ENCODE peak calls at places on chromosomes 11 and 22, in ten cellular contexts. One of them, this sample, is unnamed.

GRCh38 chr11:8959546-8960166 is 4.6 kb downstream of the TMEM9B start:
- DNase-seq in astrocyte of the hippocampus: peak
- DNase-seq in psoas muscle: no peak
- DNase-seq in lung: peak
- DNase-seq in left ventricle myocardium inferior: no peak
- DNase-seq in HTR-8/SVneo: peak
- DNase-seq in EL: peak
- DNase-seq in stimulated activated CD4-positive, alpha-beta T cell treated with anti-CD3 and anti-CD28 coated beads, Interleukin-15, amount 100 ng/mL, for 1 hour: no peak
- DNase-seq in nucleus accumbens: no peak
- DNase-seq in ovary: no peak
- DNase-seq in this sample: no peak

GRCh38 chr11:9617960-9618359 is 44.5 kb downstream of the WEE1 start:
- DNase-seq in astrocyte of the hippocampus: peak
- DNase-seq in psoas muscle: no peak
- DNase-seq in lung: no peak
- DNase-seq in left ventricle myocardium inferior: no peak
- DNase-seq in HTR-8/SVneo: no peak
- DNase-seq in EL: peak
- DNase-seq in stimulated activated CD4-positive, alpha-beta T cell treated with anti-CD3 and anti-CD28 coated beads, Interleukin-15, amount 100 ng/mL, for 1 hour: no peak
- DNase-seq in nucleus accumbens: no peak
- DNase-seq in ovary: no peak
- DNase-seq in this sample: no peak

GRCh38 chr11:120510406-120511115 is 987 bp upstream of the GRIK4 start:
- DNase-seq in astrocyte of the hippocampus: no peak
- DNase-seq in psoas muscle: no peak
- DNase-seq in lung: no peak
- DNase-seq in left ventricle myocardium inferior: no peak
- DNase-seq in HTR-8/SVneo: no peak
- DNase-seq in EL: no peak
- DNase-seq in stimulated activated CD4-positive, alpha-beta T cell treated with anti-CD3 and anti-CD28 coated beads, Interleukin-15, amount 100 ng/mL, for 1 hour: no peak
- DNase-seq in nucleus accumbens: no peak
- DNase-seq in ovary: no peak
- DNase-seq in this sample: no peak

GRCh38 chr11:64204464-64204989 is 2.0 kb upstream of the FERMT3 start:
- DNase-seq in astrocyte of the hippocampus: peak
- DNase-seq in psoas muscle: peak
- DNase-seq in lung: peak
- DNase-seq in left ventricle myocardium inferior: peak
- DNase-seq in HTR-8/SVneo: peak
- DNase-seq in EL: peak
- DNase-seq in stimulated activated CD4-positive, alpha-beta T cell treated with anti-CD3 and anti-CD28 coated beads, Interleukin-15, amount 100 ng/mL, for 1 hour: peak
- DNase-seq in nucleus accumbens: peak
- DNase-seq in ovary: peak
- DNase-seq in this sample: peak

GRCh38 chr22:24433868-24434471 is 6.6 kb downstream of the ADORA2A start:
- DNase-seq in astrocyte of the hippocampus: peak
- DNase-seq in psoas muscle: no peak
- DNase-seq in lung: no peak
- DNase-seq in left ventricle myocardium inferior: no peak
- DNase-seq in HTR-8/SVneo: no peak
- DNase-seq in EL: peak
- DNase-seq in stimulated activated CD4-positive, alpha-beta T cell treated with anti-CD3 and anti-CD28 coated beads, Interleukin-15, amount 100 ng/mL, for 1 hour: no peak
- DNase-seq in nucleus accumbens: no peak
- DNase-seq in ovary: no peak
- DNase-seq in this sample: no peak

GRCh38 chr11:58222730-58223129 is 6.0 kb downstream of the OR10Q1 start:
- DNase-seq in astrocyte of the hippocampus: no peak
- DNase-seq in psoas muscle: no peak
- DNase-seq in lung: no peak
- DNase-seq in left ventricle myocardium inferior: no peak
- DNase-seq in HTR-8/SVneo: no peak
- DNase-seq in EL: peak
- DNase-seq in stimulated activated CD4-positive, alpha-beta T cell treated with anti-CD3 and anti-CD28 coated beads, Interleukin-15, amount 100 ng/mL, for 1 hour: no peak
- DNase-seq in nucleus accumbens: no peak
- DNase-seq in ovary: no peak
- DNase-seq in this sample: no peak

GRCh38 chr11:121762820-121763219 is 310.1 kb upstream of the SORL1-AS1 start:
- DNase-seq in astrocyte of the hippocampus: peak
- DNase-seq in psoas muscle: no peak
- DNase-seq in lung: no peak
- DNase-seq in left ventricle myocardium inferior: peak
- DNase-seq in HTR-8/SVneo: no peak
- DNase-seq in EL: peak
- DNase-seq in stimulated activated CD4-positive, alpha-beta T cell treated with anti-CD3 and anti-CD28 coated beads, Interleukin-15, amount 100 ng/mL, for 1 hour: no peak
- DNase-seq in nucleus accumbens: no peak
- DNase-seq in ovary: peak
- DNase-seq in this sample: peak

GRCh38 chr11:14934641-14935351 is 37.4 kb downstream of the CALCA start:
- DNase-seq in astrocyte of the hippocampus: peak
- DNase-seq in psoas muscle: no peak
- DNase-seq in lung: no peak
- DNase-seq in left ventricle myocardium inferior: no peak
- DNase-seq in HTR-8/SVneo: no peak
- DNase-seq in EL: no peak
- DNase-seq in stimulated activated CD4-positive, alpha-beta T cell treated with anti-CD3 and anti-CD28 coated beads, Interleukin-15, amount 100 ng/mL, for 1 hour: no peak
- DNase-seq in nucleus accumbens: no peak
- DNase-seq in ovary: no peak
- DNase-seq in this sample: no peak

GRCh38 chr22:21020802-21021429 is 6.0 kb downstream of the P2RX6 start:
- DNase-seq in astrocyte of the hippocampus: no peak
- DNase-seq in psoas muscle: no peak
- DNase-seq in lung: no peak
- DNase-seq in left ventricle myocardium inferior: no peak
- DNase-seq in HTR-8/SVneo: no peak
- DNase-seq in EL: peak
- DNase-seq in stimulated activated CD4-positive, alpha-beta T cell treated with anti-CD3 and anti-CD28 coated beads, Interleukin-15, amount 100 ng/mL, for 1 hour: no peak
- DNase-seq in nucleus accumbens: no peak
- DNase-seq in ovary: no peak
- DNase-seq in this sample: no peak

GRCh38 chr22:38029901-38030300 is 27.3 kb upstream of the PICK1 start:
- DNase-seq in astrocyte of the hippocampus: no peak
- DNase-seq in psoas muscle: no peak
- DNase-seq in lung: no peak
- DNase-seq in left ventricle myocardium inferior: no peak
- DNase-seq in HTR-8/SVneo: no peak
- DNase-seq in EL: no peak
- DNase-seq in stimulated activated CD4-positive, alpha-beta T cell treated with anti-CD3 and anti-CD28 coated beads, Interleukin-15, amount 100 ng/mL, for 1 hour: no peak
- DNase-seq in nucleus accumbens: no peak
- DNase-seq in ovary: no peak
- DNase-seq in this sample: no peak

GRCh38 chr11:61650781-61651571 is 29.2 kb upstream of the DAGLA start:
- DNase-seq in astrocyte of the hippocampus: no peak
- DNase-seq in psoas muscle: peak
- DNase-seq in lung: no peak
- DNase-seq in left ventricle myocardium inferior: no peak
- DNase-seq in HTR-8/SVneo: no peak
- DNase-seq in EL: no peak
- DNase-seq in stimulated activated CD4-positive, alpha-beta T cell treated with anti-CD3 and anti-CD28 coated beads, Interleukin-15, amount 100 ng/mL, for 1 hour: no peak
- DNase-seq in nucleus accumbens: no peak
- DNase-seq in ovary: no peak
- DNase-seq in this sample: no peak

GRCh38 chr11:118088531-118088930 is 1.8 kb upstream of the SMIM35 start:
- DNase-seq in astrocyte of the hippocampus: no peak
- DNase-seq in psoas muscle: no peak
- DNase-seq in lung: no peak
- DNase-seq in left ventricle myocardium inferior: peak
- DNase-seq in HTR-8/SVneo: no peak
- DNase-seq in EL: no peak
- DNase-seq in stimulated activated CD4-positive, alpha-beta T cell treated with anti-CD3 and anti-CD28 coated beads, Interleukin-15, amount 100 ng/mL, for 1 hour: no peak
- DNase-seq in nucleus accumbens: no peak
- DNase-seq in ovary: no peak
- DNase-seq in this sample: peak

GRCh38 chr11:1015826-1016565 is 20.5 kb downstream of the MUC6 start:
- DNase-seq in astrocyte of the hippocampus: no peak
- DNase-seq in psoas muscle: no peak
- DNase-seq in lung: no peak
- DNase-seq in left ventricle myocardium inferior: no peak
- DNase-seq in HTR-8/SVneo: no peak
- DNase-seq in EL: no peak
- DNase-seq in stimulated activated CD4-positive, alpha-beta T cell treated with anti-CD3 and anti-CD28 coated beads, Interleukin-15, amount 100 ng/mL, for 1 hour: no peak
- DNase-seq in nucleus accumbens: no peak
- DNase-seq in ovary: no peak
- DNase-seq in this sample: no peak

GRCh38 chr22:17479129-17479528 is 84.2 kb upstream of the SLC25A18 start:
- DNase-seq in astrocyte of the hippocampus: no peak
- DNase-seq in psoas muscle: no peak
- DNase-seq in lung: no peak
- DNase-seq in left ventricle myocardium inferior: no peak
- DNase-seq in HTR-8/SVneo: no peak
- DNase-seq in EL: no peak
- DNase-seq in stimulated activated CD4-positive, alpha-beta T cell treated with anti-CD3 and anti-CD28 coated beads, Interleukin-15, amount 100 ng/mL, for 1 hour: no peak
- DNase-seq in nucleus accumbens: no peak
- DNase-seq in ovary: no peak
- DNase-seq in this sample: no peak

GRCh38 chr22:48782817-48783511 is 1044.7 kb downstream of the BRD1 start:
- DNase-seq in astrocyte of the hippocampus: no peak
- DNase-seq in psoas muscle: no peak
- DNase-seq in lung: peak
- DNase-seq in left ventricle myocardium inferior: no peak
- DNase-seq in HTR-8/SVneo: no peak
- DNase-seq in EL: no peak
- DNase-seq in stimulated activated CD4-positive, alpha-beta T cell treated with anti-CD3 and anti-CD28 coated beads, Interleukin-15, amount 100 ng/mL, for 1 hour: no peak
- DNase-seq in nucleus accumbens: no peak
- DNase-seq in ovary: no peak
- DNase-seq in this sample: no peak

GRCh38 chr11:75033916-75034315 is 45.2 kb downstream of the NEU3 start:
- DNase-seq in astrocyte of the hippocampus: no peak
- DNase-seq in psoas muscle: no peak
- DNase-seq in lung: no peak
- DNase-seq in left ventricle myocardium inferior: no peak
- DNase-seq in HTR-8/SVneo: no peak
- DNase-seq in EL: no peak
- DNase-seq in stimulated activated CD4-positive, alpha-beta T cell treated with anti-CD3 and anti-CD28 coated beads, Interleukin-15, amount 100 ng/mL, for 1 hour: no peak
- DNase-seq in nucleus accumbens: no peak
- DNase-seq in ovary: no peak
- DNase-seq in this sample: no peak

GRCh38 chr11:35600439-35600838 is 17.8 kb upstream of the FJX1 start:
- DNase-seq in astrocyte of the hippocampus: no peak
- DNase-seq in psoas muscle: no peak
- DNase-seq in lung: no peak
- DNase-seq in left ventricle myocardium inferior: no peak
- DNase-seq in HTR-8/SVneo: no peak
- DNase-seq in EL: no peak
- DNase-seq in stimulated activated CD4-positive, alpha-beta T cell treated with anti-CD3 and anti-CD28 coated beads, Interleukin-15, amount 100 ng/mL, for 1 hour: no peak
- DNase-seq in nucleus accumbens: no peak
- DNase-seq in ovary: no peak
- DNase-seq in this sample: no peak

GRCh38 chr11:117551761-117552343 is 224.2 kb downstream of the CEP164 start:
- DNase-seq in astrocyte of the hippocampus: no peak
- DNase-seq in psoas muscle: no peak
- DNase-seq in lung: no peak
- DNase-seq in left ventricle myocardium inferior: no peak
- DNase-seq in HTR-8/SVneo: no peak
- DNase-seq in EL: no peak
- DNase-seq in stimulated activated CD4-positive, alpha-beta T cell treated with anti-CD3 and anti-CD28 coated beads, Interleukin-15, amount 100 ng/mL, for 1 hour: no peak
- DNase-seq in nucleus accumbens: no peak
- DNase-seq in ovary: no peak
- DNase-seq in this sample: no peak

GRCh38 chr22:49735411-49736311 is 92.0 kb downstream of the BRD1 start:
- DNase-seq in astrocyte of the hippocampus: peak
- DNase-seq in psoas muscle: no peak
- DNase-seq in lung: no peak
- DNase-seq in left ventricle myocardium inferior: no peak
- DNase-seq in HTR-8/SVneo: no peak
- DNase-seq in EL: no peak
- DNase-seq in stimulated activated CD4-positive, alpha-beta T cell treated with anti-CD3 and anti-CD28 coated beads, Interleukin-15, amount 100 ng/mL, for 1 hour: no peak
- DNase-seq in nucleus accumbens: no peak
- DNase-seq in ovary: no peak
- DNase-seq in this sample: no peak

GRCh38 chr22:23908561-23909205 is 14.5 kb downstream of the MIF start:
- DNase-seq in astrocyte of the hippocampus: no peak
- DNase-seq in psoas muscle: no peak
- DNase-seq in lung: no peak
- DNase-seq in left ventricle myocardium inferior: no peak
- DNase-seq in HTR-8/SVneo: no peak
- DNase-seq in EL: no peak
- DNase-seq in stimulated activated CD4-positive, alpha-beta T cell treated with anti-CD3 and anti-CD28 coated beads, Interleukin-15, amount 100 ng/mL, for 1 hour: no peak
- DNase-seq in nucleus accumbens: no peak
- DNase-seq in ovary: no peak
- DNase-seq in this sample: no peak

GRCh38 chr22:25656724-25657123 is 85.3 kb upstream of the MYO18B start:
- DNase-seq in astrocyte of the hippocampus: no peak
- DNase-seq in psoas muscle: no peak
- DNase-seq in lung: no peak
- DNase-seq in left ventricle myocardium inferior: no peak
- DNase-seq in HTR-8/SVneo: no peak
- DNase-seq in EL: no peak
- DNase-seq in stimulated activated CD4-positive, alpha-beta T cell treated with anti-CD3 and anti-CD28 coated beads, Interleukin-15, amount 100 ng/mL, for 1 hour: no peak
- DNase-seq in nucleus accumbens: no peak
- DNase-seq in ovary: no peak
- DNase-seq in this sample: no peak

GRCh38 chr11:128135451-128135850 is 451.9 kb downstream of the ETS1 start:
- DNase-seq in astrocyte of the hippocampus: peak
- DNase-seq in psoas muscle: no peak
- DNase-seq in lung: no peak
- DNase-seq in left ventricle myocardium inferior: no peak
- DNase-seq in HTR-8/SVneo: no peak
- DNase-seq in EL: peak
- DNase-seq in stimulated activated CD4-positive, alpha-beta T cell treated with anti-CD3 and anti-CD28 coated beads, Interleukin-15, amount 100 ng/mL, for 1 hour: no peak
- DNase-seq in nucleus accumbens: no peak
- DNase-seq in ovary: no peak
- DNase-seq in this sample: no peak

GRCh38 chr11:106691807-106692365 is 326.4 kb downstream of the GUCY1A2 start:
- DNase-seq in astrocyte of the hippocampus: no peak
- DNase-seq in psoas muscle: no peak
- DNase-seq in lung: no peak
- DNase-seq in left ventricle myocardium inferior: no peak
- DNase-seq in HTR-8/SVneo: no peak
- DNase-seq in EL: peak
- DNase-seq in stimulated activated CD4-positive, alpha-beta T cell treated with anti-CD3 and anti-CD28 coated beads, Interleukin-15, amount 100 ng/mL, for 1 hour: no peak
- DNase-seq in nucleus accumbens: no peak
- DNase-seq in ovary: no peak
- DNase-seq in this sample: no peak

GRCh38 chr11:76577199-76577920 is 93.2 kb downstream of the LRRC32 start:
- DNase-seq in astrocyte of the hippocampus: peak
- DNase-seq in psoas muscle: no peak
- DNase-seq in lung: no peak
- DNase-seq in left ventricle myocardium inferior: peak
- DNase-seq in HTR-8/SVneo: peak
- DNase-seq in EL: peak
- DNase-seq in stimulated activated CD4-positive, alpha-beta T cell treated with anti-CD3 and anti-CD28 coated beads, Interleukin-15, amount 100 ng/mL, for 1 hour: no peak
- DNase-seq in nucleus accumbens: no peak
- DNase-seq in ovary: no peak
- DNase-seq in this sample: peak

GRCh38 chr11:112516261-112516660 is 255.6 kb upstream of the PLET1 start:
- DNase-seq in astrocyte of the hippocampus: no peak
- DNase-seq in psoas muscle: no peak
- DNase-seq in lung: no peak
- DNase-seq in left ventricle myocardium inferior: no peak
- DNase-seq in HTR-8/SVneo: no peak
- DNase-seq in EL: peak
- DNase-seq in stimulated activated CD4-positive, alpha-beta T cell treated with anti-CD3 and anti-CD28 coated beads, Interleukin-15, amount 100 ng/mL, for 1 hour: no peak
- DNase-seq in nucleus accumbens: no peak
- DNase-seq in ovary: no peak
- DNase-seq in this sample: no peak

GRCh38 chr22:39665661-39666431 is 95.3 kb downstream of the CACNA1I start:
- DNase-seq in astrocyte of the hippocampus: no peak
- DNase-seq in psoas muscle: no peak
- DNase-seq in lung: no peak
- DNase-seq in left ventricle myocardium inferior: no peak
- DNase-seq in HTR-8/SVneo: no peak
- DNase-seq in EL: no peak
- DNase-seq in stimulated activated CD4-positive, alpha-beta T cell treated with anti-CD3 and anti-CD28 coated beads, Interleukin-15, amount 100 ng/mL, for 1 hour: no peak
- DNase-seq in nucleus accumbens: no peak
- DNase-seq in ovary: no peak
- DNase-seq in this sample: no peak

GRCh38 chr11:129778877-129779276 is 36.8 kb upstream of the TMEM45B start:
- DNase-seq in astrocyte of the hippocampus: no peak
- DNase-seq in psoas muscle: no peak
- DNase-seq in lung: no peak
- DNase-seq in left ventricle myocardium inferior: no peak
- DNase-seq in HTR-8/SVneo: no peak
- DNase-seq in EL: no peak
- DNase-seq in stimulated activated CD4-positive, alpha-beta T cell treated with anti-CD3 and anti-CD28 coated beads, Interleukin-15, amount 100 ng/mL, for 1 hour: no peak
- DNase-seq in nucleus accumbens: no peak
- DNase-seq in ovary: no peak
- DNase-seq in this sample: no peak

GRCh38 chr22:38034278-38034882 is 22.8 kb upstream of the PICK1 start:
- DNase-seq in astrocyte of the hippocampus: peak
- DNase-seq in psoas muscle: peak
- DNase-seq in lung: peak
- DNase-seq in left ventricle myocardium inferior: peak
- DNase-seq in HTR-8/SVneo: peak
- DNase-seq in EL: peak
- DNase-seq in stimulated activated CD4-positive, alpha-beta T cell treated with anti-CD3 and anti-CD28 coated beads, Interleukin-15, amount 100 ng/mL, for 1 hour: no peak
- DNase-seq in nucleus accumbens: peak
- DNase-seq in ovary: peak
- DNase-seq in this sample: peak